ENCODE peak calls at places on chromosomes 6 and 20, in four cellular contexts. F is posterior cingulate gyrus, R is AG20443, S is brain microvascular endothelial cell. W is an unnamed sample.

GRCh38 chr6:45965007-45965406 is 50.7 kb downstream of the CLIC5 start:
- DNase-seq in F (no peak), R (no peak), S (no peak), W (no peak)

GRCh38 chr6:379367-380181 is 12.0 kb upstream of the IRF4 start:
- DNase-seq in F (no peak), R (no peak), S (no peak), W (no peak)

GRCh38 chr20:43778375-43778774 is 51.6 kb upstream of the GTSF1L start:
- DNase-seq in F (no peak), R (no peak), S (no peak), W (no peak)

GRCh38 chr20:14336667-14337066 is 745 bp downstream of the FLRT3 start:
- DNase-seq in F (no peak), R (no peak), S (peak; percentile 10), W (peak; percentile 17)

GRCh38 chr6:25320459-25320858 is 41.3 kb downstream of the CARMIL1 start:
- DNase-seq in F (no peak), R (no peak), S (no peak), W (no peak)

GRCh38 chr20:57934913-57935312 is 225.1 kb upstream of the PMEPA1 start:
- DNase-seq in F (no peak), R (no peak), S (no peak), W (no peak)

GRCh38 chr20:35515949-35516645 is 13.4 kb downstream of the C20orf173 start:
- DNase-seq in F (no peak), R (peak; percentile 88), S (peak; percentile 87), W (peak; percentile 70)

GRCh38 chr20:47950557-47951283 is 165.4 kb upstream of the SULF2 start:
- DNase-seq in F (no peak), R (no peak), S (no peak), W (no peak)

GRCh38 chr6:118581489-118581959 is 33.4 kb downstream of the PLN start:
- DNase-seq in F (no peak), R (peak; percentile 63), S (peak; percentile 72), W (peak; percentile 86)

GRCh38 chr20:60695223-60695622 is 556.8 kb upstream of the CDH4 start:
- DNase-seq in F (no peak), R (peak; percentile 66), S (peak; percentile 43), W (peak; percentile 36)

GRCh38 chr20:49133571-49133970 is 54.6 kb downstream of the STAU1 start:
- DNase-seq in F (no peak), R (no peak), S (no peak), W (no peak)

GRCh38 chr20:63787749-63788148 is 43.3 kb downstream of the ZBTB46 start:
- DNase-seq in F (no peak), R (no peak), S (no peak), W (no peak)

GRCh38 chr20:49712918-49713778 is 530 bp downstream of the B4GALT5 start:
- DNase-seq in F (peak; percentile 85), R (peak; percentile 43), S (no peak), W (no peak)

GRCh38 chr6:112144145-112144926 is 56.9 kb downstream of the FAM229B start:
- DNase-seq in F (no peak), R (peak; percentile 14), S (no peak), W (peak; percentile 56)

GRCh38 chr6:148974351-148974750 is 227.5 kb downstream of the UST start:
- DNase-seq in F (no peak), R (no peak), S (no peak), W (no peak)

GRCh38 chr6:113774122-113774835 is 82.9 kb upstream of the MARCKS start:
- DNase-seq in F (no peak), R (peak; percentile 28), S (peak; percentile 46), W (peak; percentile 45)

GRCh38 chr20:58504566-58504965 is 10.6 kb downstream of the APCDD1L start:
- DNase-seq in F (no peak), R (no peak), S (no peak), W (no peak)

W was measured in fibroblast of villous mesenchyme.